ENCODE peak calls at places on chromosome 12, in four cellular contexts. One of them, this sample, is unnamed.

GRCh38 chr12:45409966-45410365 is 194.1 kb downstream of the ANO6 start:
- DNase-seq in HFF-Myc: no peak
- DNase-seq in stimulated activated CD4-positive, alpha-beta T cell treated with anti-CD3 and anti-CD28 coated beads, Interleukin-1b, Interleukin-23, amount 100 ng/mL, for 48 hours: no peak
- DNase-seq in IMR-90: peak; percentile 93
- DNase-seq in this sample: peak; percentile 88

GRCh38 chr12:94618995-94619695 is 31.2 kb downstream of the TMCC3 start:
- DNase-seq in HFF-Myc: peak; percentile 71
- DNase-seq in stimulated activated CD4-positive, alpha-beta T cell treated with anti-CD3 and anti-CD28 coated beads, Interleukin-1b, Interleukin-23, amount 100 ng/mL, for 48 hours: peak; percentile 64
- DNase-seq in IMR-90: peak; percentile 93
- DNase-seq in this sample: no peak

GRCh38 chr12:92605621-92606170 is 97.1 kb upstream of the PLEKHG7 start:
- DNase-seq in HFF-Myc: no peak
- DNase-seq in stimulated activated CD4-positive, alpha-beta T cell treated with anti-CD3 and anti-CD28 coated beads, Interleukin-1b, Interleukin-23, amount 100 ng/mL, for 48 hours: no peak
- DNase-seq in IMR-90: peak; percentile 30
- DNase-seq in this sample: no peak

GRCh38 chr12:56029666-56030293 is 8.9 kb downstream of the IKZF4 start:
- DNase-seq in HFF-Myc: no peak
- DNase-seq in stimulated activated CD4-positive, alpha-beta T cell treated with anti-CD3 and anti-CD28 coated beads, Interleukin-1b, Interleukin-23, amount 100 ng/mL, for 48 hours: no peak
- DNase-seq in IMR-90: peak; percentile 67
- DNase-seq in this sample: no peak

GRCh38 chr12:66496595-66496994 is 182.3 kb downstream of the GRIP1 start:
- DNase-seq in HFF-Myc: no peak
- DNase-seq in stimulated activated CD4-positive, alpha-beta T cell treated with anti-CD3 and anti-CD28 coated beads, Interleukin-1b, Interleukin-23, amount 100 ng/mL, for 48 hours: no peak
- DNase-seq in IMR-90: no peak
- DNase-seq in this sample: no peak

GRCh38 chr12:15580431-15580830 is 208.8 kb downstream of the EPS8 start:
- DNase-seq in HFF-Myc: no peak
- DNase-seq in stimulated activated CD4-positive, alpha-beta T cell treated with anti-CD3 and anti-CD28 coated beads, Interleukin-1b, Interleukin-23, amount 100 ng/mL, for 48 hours: no peak
- DNase-seq in IMR-90: no peak
- DNase-seq in this sample: no peak

GRCh38 chr12:131370791-131371579 is 339.9 kb upstream of the SFSWAP start:
- DNase-seq in HFF-Myc: no peak
- DNase-seq in stimulated activated CD4-positive, alpha-beta T cell treated with anti-CD3 and anti-CD28 coated beads, Interleukin-1b, Interleukin-23, amount 100 ng/mL, for 48 hours: no peak
- DNase-seq in IMR-90: no peak
- DNase-seq in this sample: no peak

GRCh38 chr12:45572114-45572513 is 157.4 kb upstream of the ARID2 start:
- DNase-seq in HFF-Myc: no peak
- DNase-seq in stimulated activated CD4-positive, alpha-beta T cell treated with anti-CD3 and anti-CD28 coated beads, Interleukin-1b, Interleukin-23, amount 100 ng/mL, for 48 hours: no peak
- DNase-seq in IMR-90: no peak
- DNase-seq in this sample: no peak

GRCh38 chr12:57940052-57940914 is 1.1 kb upstream of the ATP23 start:
- DNase-seq in HFF-Myc: no peak
- DNase-seq in stimulated activated CD4-positive, alpha-beta T cell treated with anti-CD3 and anti-CD28 coated beads, Interleukin-1b, Interleukin-23, amount 100 ng/mL, for 48 hours: no peak
- DNase-seq in IMR-90: no peak
- DNase-seq in this sample: no peak

GRCh38 chr12:116247377-116247776 is 30.1 kb downstream of the MED13L start:
- DNase-seq in HFF-Myc: peak; percentile 24
- DNase-seq in stimulated activated CD4-positive, alpha-beta T cell treated with anti-CD3 and anti-CD28 coated beads, Interleukin-1b, Interleukin-23, amount 100 ng/mL, for 48 hours: no peak
- DNase-seq in IMR-90: peak; percentile 80
- DNase-seq in this sample: no peak

GRCh38 chr12:131863711-131864396 is 30.6 kb upstream of the ULK1 start:
- DNase-seq in HFF-Myc: no peak
- DNase-seq in stimulated activated CD4-positive, alpha-beta T cell treated with anti-CD3 and anti-CD28 coated beads, Interleukin-1b, Interleukin-23, amount 100 ng/mL, for 48 hours: no peak
- DNase-seq in IMR-90: no peak
- DNase-seq in this sample: no peak

GRCh38 chr12:12432373-12432772 is 75.5 kb downstream of the BORCS5 start:
- DNase-seq in HFF-Myc: peak; percentile 79
- DNase-seq in stimulated activated CD4-positive, alpha-beta T cell treated with anti-CD3 and anti-CD28 coated beads, Interleukin-1b, Interleukin-23, amount 100 ng/mL, for 48 hours: no peak
- DNase-seq in IMR-90: peak; percentile 96
- DNase-seq in this sample: no peak

GRCh38 chr12:116358850-116359761 is 81.6 kb upstream of the MED13L start:
- DNase-seq in HFF-Myc: peak; percentile 94
- DNase-seq in stimulated activated CD4-positive, alpha-beta T cell treated with anti-CD3 and anti-CD28 coated beads, Interleukin-1b, Interleukin-23, amount 100 ng/mL, for 48 hours: peak; percentile 72
- DNase-seq in IMR-90: peak; percentile 94
- DNase-seq in this sample: peak; percentile 96

GRCh38 chr12:116687888-116688287 is 50.0 kb downstream of the SPRING1 start:
- DNase-seq in HFF-Myc: no peak
- DNase-seq in stimulated activated CD4-positive, alpha-beta T cell treated with anti-CD3 and anti-CD28 coated beads, Interleukin-1b, Interleukin-23, amount 100 ng/mL, for 48 hours: peak; percentile 52
- DNase-seq in IMR-90: no peak
- DNase-seq in this sample: no peak

GRCh38 chr12:23066095-23066494 is 441.1 kb downstream of the ETNK1 start:
- DNase-seq in HFF-Myc: no peak
- DNase-seq in stimulated activated CD4-positive, alpha-beta T cell treated with anti-CD3 and anti-CD28 coated beads, Interleukin-1b, Interleukin-23, amount 100 ng/mL, for 48 hours: no peak
- DNase-seq in IMR-90: peak; percentile 11
- DNase-seq in this sample: no peak

GRCh38 chr12:33476058-33476457 is 36.4 kb upstream of the SYT10 start:
- DNase-seq in HFF-Myc: no peak
- DNase-seq in stimulated activated CD4-positive, alpha-beta T cell treated with anti-CD3 and anti-CD28 coated beads, Interleukin-1b, Interleukin-23, amount 100 ng/mL, for 48 hours: no peak
- DNase-seq in IMR-90: no peak
- DNase-seq in this sample: no peak

This sample was measured in posterior vena cava.